ENCODE peak calls at places on chromosomes 5 and 9, in five cellular contexts. U is astrocyte of the spinal cord, C is keratinocyte, N is A673, T is fibroblast of mammary gland. L is an unnamed sample.

GRCh38 chr5:150497274-150497988 is 10.5 kb upstream of the NDST1 start:
- DNase-seq in U (peak), C (peak), N (peak), T (peak), L (peak)

GRCh38 chr5:170267431-170268152 is 30.0 kb downstream of the LCP2 start:
- DNase-seq in U (peak), C (peak), N (peak), T (peak), L (peak)

GRCh38 chr5:36680066-36680465 is 73.7 kb downstream of the SLC1A3 start:
- DNase-seq in U (no peak), C (no peak), N (no peak), T (no peak), L (no peak)

GRCh38 chr5:141635646-141636045 is 1.0 kb downstream of the HDAC3 start:
- DNase-seq in U (no peak), C (no peak), N (no peak), T (no peak), L (no peak)

GRCh38 chr9:77602852-77603251 is 45.3 kb downstream of the GNA14 start:
- DNase-seq in U (no peak), C (no peak), N (no peak), T (no peak), L (no peak)

GRCh38 chr9:89888677-89889076 is 283.9 kb downstream of the GADD45G start:
- DNase-seq in U (no peak), C (no peak), N (no peak), T (no peak), L (no peak)

GRCh38 chr9:124054671-124055212 is 43.2 kb downstream of the LHX2 start:
- DNase-seq in U (peak), C (no peak), N (no peak), T (peak), L (peak)

GRCh38 chr9:33791117-33791516 is 4.2 kb upstream of the PRSS3 start:
- DNase-seq in U (peak), C (no peak), N (peak), T (peak), L (peak)

GRCh38 chr9:88494983-88495721 is 39.8 kb upstream of the NXNL2 start:
- DNase-seq in U (no peak), C (no peak), N (no peak), T (no peak), L (no peak)

GRCh38 chr5:74464512-74465209 is 175.9 kb downstream of the ENC1 start:
- DNase-seq in U (no peak), C (no peak), N (no peak), T (peak), L (peak)

GRCh38 chr9:16028516-16028915 is 475.7 kb downstream of the CCDC171 start:
- DNase-seq in U (peak), C (no peak), N (no peak), T (peak), L (no peak)

GRCh38 chr9:109301012-109301411 is 19.8 kb downstream of the EPB41L4B start:
- DNase-seq in U (no peak), C (no peak), N (no peak), T (no peak), L (no peak)

GRCh38 chr5:919356-920000 is 26.8 kb downstream of the TRIP13 start:
- DNase-seq in U (no peak), C (no peak), N (no peak), T (no peak), L (no peak)

GRCh38 chr9:97987490-97987889 is 4.3 kb downstream of the ANP32B start:
- DNase-seq in U (no peak), C (no peak), N (no peak), T (no peak), L (no peak)

GRCh38 chr5:17383526-17383925 is 114.5 kb upstream of the TAF11L2 start:
- DNase-seq in U (no peak), C (no peak), N (no peak), T (no peak), L (no peak)

GRCh38 chr5:133132717-133133116 is 80.9 kb downstream of the HSPA4 start:
- DNase-seq in U (no peak), C (no peak), N (no peak), T (no peak), L (no peak)

GRCh38 chr5:66596791-66597757 is 881 bp downstream of the MAST4 start:
- DNase-seq in U (peak), C (no peak), N (peak), T (peak), L (peak)

GRCh38 chr5:32935292-32935691 is 224.2 kb downstream of the NPR3 start:
- DNase-seq in U (no peak), C (no peak), N (no peak), T (no peak), L (peak)

GRCh38 chr9:109241931-109242330 is 74.9 kb upstream of the FRRS1L start:
- DNase-seq in U (no peak), C (no peak), N (no peak), T (no peak), L (no peak)

GRCh38 chr5:119290161-119290569 is 65.7 kb upstream of the TNFAIP8 start:
- DNase-seq in U (no peak), C (no peak), N (no peak), T (no peak), L (no peak)

GRCh38 chr9:129726322-129727160 is 26.3 kb downstream of the PTGES start:
- DNase-seq in U (peak), C (peak), N (peak), T (peak), L (peak)

GRCh38 chr9:1759009-1759408 is 256.1 kb upstream of the SMARCA2 start:
- DNase-seq in U (no peak), C (no peak), N (no peak), T (no peak), L (no peak)

GRCh38 chr9:78316151-78316892 is 19.4 kb downstream of the PSAT1 start:
- DNase-seq in U (no peak), C (no peak), N (no peak), T (no peak), L (no peak)

GRCh38 chr5:24644757-24645156 is at the start of gene CDH10:
- DNase-seq in U (peak), C (no peak), N (peak), T (no peak), L (peak)

GRCh38 chr5:1788828-1789227 is 10.8 kb downstream of the MRPL36 start:
- DNase-seq in U (no peak), C (no peak), N (no peak), T (no peak), L (no peak)

GRCh38 chr5:170477906-170478305 is 25.9 kb upstream of the KCNIP1 start:
- DNase-seq in U (no peak), C (no peak), N (no peak), T (no peak), L (no peak)

GRCh38 chr9:37415011-37415719 is 7.3 kb upstream of the GRHPR start:
- DNase-seq in U (peak), C (no peak), N (peak), T (peak), L (peak)

GRCh38 chr9:135394699-135395645 is 84.6 kb upstream of the PPP1R26 start:
- DNase-seq in U (no peak), C (no peak), N (no peak), T (no peak), L (no peak)

GRCh38 chr9:133114451-133114885 is 6.6 kb downstream of the RALGDS start:
- DNase-seq in U (no peak), C (no peak), N (peak), T (no peak), L (no peak)

GRCh38 chr5:149007174-149007573 is 55.7 kb downstream of the SH3TC2 start:
- DNase-seq in U (peak), C (no peak), N (peak), T (peak), L (no peak)

GRCh38 chr9:99115947-99116543 is 11.1 kb downstream of the TGFBR1 start:
- DNase-seq in U (no peak), C (no peak), N (no peak), T (no peak), L (no peak)

GRCh38 chr9:122192261-122192875 is 32.7 kb downstream of the MORN5 start:
- DNase-seq in U (no peak), C (no peak), N (no peak), T (no peak), L (no peak)
- TF ChIP-seq CTCF in U (no peak), C (no peak), N (no peak), T (no peak), L (no peak)

GRCh38 chr5:96790851-96791513 is 16.8 kb downstream of the ERAP1 start:
- DNase-seq in U (peak), C (no peak), N (no peak), T (peak), L (no peak)
- TF ChIP-seq CTCF in U (no peak), C (no peak), N (no peak), T (no peak), L (no peak)

GRCh38 chr5:157166164-157166493 is at the start of gene GARIN3:
- DNase-seq in U (no peak), C (no peak), N (no peak), T (no peak), L (no peak)
- TF ChIP-seq CTCF in U (no peak), C (no peak), N (no peak), T (no peak), L (no peak)

GRCh38 chr9:128150594-128151342 is 1.5 kb downstream of the LCN2 start:
- DNase-seq in U (no peak), C (no peak), N (no peak), T (no peak), L (no peak)
- TF ChIP-seq CTCF in U (peak), C (no peak), N (peak), T (peak), L (peak)

DNA sequence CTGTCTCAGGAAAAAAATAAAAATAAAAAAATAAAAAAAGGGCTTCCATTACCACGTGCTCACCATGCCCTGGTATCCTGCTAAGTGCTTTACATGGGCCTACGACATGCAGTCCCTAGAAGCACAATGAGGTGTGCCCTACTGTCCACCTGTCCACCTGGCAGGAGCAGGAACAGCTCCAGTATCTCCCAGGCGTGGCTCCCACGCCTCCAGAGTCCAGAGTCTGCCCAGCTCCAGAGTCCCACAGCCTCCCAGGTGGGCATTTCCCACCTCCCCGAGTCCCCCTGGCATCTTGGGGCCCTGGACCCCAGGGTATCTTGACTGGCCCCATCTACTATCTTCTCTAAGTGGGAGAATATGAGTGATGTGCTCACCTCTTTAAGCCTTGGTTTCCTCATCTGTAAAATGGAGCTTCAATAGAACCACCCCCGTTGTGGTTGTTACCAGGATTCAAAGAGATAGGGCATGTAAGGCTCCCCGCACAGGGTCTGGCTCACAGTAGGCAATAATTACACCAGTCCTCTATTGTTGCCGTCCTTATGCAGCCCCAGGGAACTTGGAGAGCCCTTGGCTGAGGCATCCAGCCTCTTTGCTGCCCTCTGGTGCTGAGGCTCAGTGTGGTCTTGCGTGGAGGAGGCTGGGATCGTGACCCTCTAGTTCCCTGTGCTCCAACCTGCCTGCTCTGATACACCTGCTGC is 8.9 kb downstream of the CXCL14 start:
- DNase-seq in U (peak), C (no peak), N (peak), T (peak), L (peak)
- TF ChIP-seq CTCF in U (peak), C (no peak), N (peak), T (peak), L (peak)

DNA sequence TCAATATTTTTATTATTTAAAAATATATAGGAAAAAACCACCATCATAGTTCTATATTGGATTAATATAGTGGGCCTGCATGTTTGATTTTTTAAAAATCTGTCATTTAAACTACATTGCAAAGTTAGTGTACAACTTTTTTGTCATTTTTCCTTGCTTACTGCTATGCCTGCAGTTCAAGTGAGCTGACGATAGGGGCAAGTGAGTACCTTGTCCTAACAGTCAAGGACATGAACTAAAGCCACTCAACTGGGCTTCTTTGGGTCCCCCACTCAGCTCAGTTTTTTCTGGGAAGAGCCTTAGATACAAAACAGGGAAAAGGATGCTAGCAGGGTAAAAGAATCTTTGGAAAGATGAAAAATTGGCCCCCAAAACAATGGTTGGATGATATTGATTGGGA is 269.9 kb downstream of the MAN2A1 start:
- DNase-seq in U (no peak), C (no peak), N (no peak), T (no peak), L (no peak)
- TF ChIP-seq CTCF in U (no peak), C (no peak), N (peak), T (peak), L (no peak)

GRCh38 chr9:101711330-101711941 is 27.0 kb downstream of the GRIN3A start:
- DNase-seq in U (no peak), C (no peak), N (peak), T (peak), L (peak)
- TF ChIP-seq CTCF in U (peak), C (peak), N (peak), T (peak), L (peak)

GRCh38 chr5:159441441-159441840 is 111.2 kb upstream of the IL12B start:
- DNase-seq in U (no peak), C (no peak), N (no peak), T (peak), L (peak)
- TF ChIP-seq CTCF in U (peak), C (peak), N (peak), T (peak), L (no peak)

GRCh38 chr9:21965401-21965951 is 28.7 kb downstream of the CDKN2A start:
- DNase-seq in U (peak), C (no peak), N (no peak), T (peak), L (no peak)
- TF ChIP-seq CTCF in U (peak), C (peak), N (no peak), T (peak), L (no peak)

L was measured in MCF 10A.